ENCODE peak calls at places on chromosome 17, in seven cellular contexts. One of them, this sample, is unnamed.

GRCh38 chr17:79079421-79080200 is 5.0 kb downstream of the ENGASE start:
- DNase-seq in right atrium auricular region: no peak
- DNase-seq in thoracic aorta: no peak
- DNase-seq in cardiac fibroblast: no peak
- DNase-seq in A673: no peak
- DNase-seq in HCT116: no peak
- DNase-seq in IMR-90: no peak
- DNase-seq in this sample: no peak

GRCh38 chr17:77089118-77089477 is 51.7 kb upstream of the SEC14L1 start:
- DNase-seq in HCT116: no peak
- DNase-seq in A673: no peak
- DNase-seq in cardiac fibroblast: peak; percentile 13
- DNase-seq in right atrium auricular region: no peak
- DNase-seq in IMR-90: no peak
- DNase-seq in thoracic aorta: no peak
- DNase-seq in this sample: no peak

GRCh38 chr17:47620503-47621245 is 29.0 kb upstream of the KPNB1 start:
- DNase-seq in HCT116: peak; percentile 68
- DNase-seq in right atrium auricular region: no peak
- DNase-seq in cardiac fibroblast: no peak
- DNase-seq in A673: no peak
- DNase-seq in IMR-90: no peak
- DNase-seq in thoracic aorta: no peak
- DNase-seq in this sample: no peak

GRCh38 chr17:27506348-27507218 is 50.3 kb downstream of the KSR1 start:
- DNase-seq in cardiac fibroblast: peak; percentile 18
- DNase-seq in thoracic aorta: no peak
- DNase-seq in IMR-90: no peak
- DNase-seq in HCT116: no peak
- DNase-seq in right atrium auricular region: no peak
- DNase-seq in A673: peak; percentile 36
- DNase-seq in this sample: no peak

GRCh38 chr17:63528183-63528582 is 5.0 kb downstream of the KCNH6 start:
- DNase-seq in A673: no peak
- DNase-seq in IMR-90: no peak
- DNase-seq in thoracic aorta: no peak
- DNase-seq in right atrium auricular region: no peak
- DNase-seq in cardiac fibroblast: no peak
- DNase-seq in HCT116: no peak
- DNase-seq in this sample: no peak

GRCh38 chr17:64269687-64270649 is 6.9 kb upstream of the TEX2 start:
- DNase-seq in cardiac fibroblast: no peak
- DNase-seq in thoracic aorta: no peak
- DNase-seq in IMR-90: no peak
- DNase-seq in HCT116: no peak
- DNase-seq in right atrium auricular region: no peak
- DNase-seq in A673: no peak
- DNase-seq in this sample: no peak

GRCh38 chr17:65208753-65209152 is 71.6 kb downstream of the RGS9 start:
- DNase-seq in thoracic aorta: no peak
- DNase-seq in IMR-90: no peak
- DNase-seq in HCT116: no peak
- DNase-seq in A673: no peak
- DNase-seq in right atrium auricular region: no peak
- DNase-seq in cardiac fibroblast: no peak
- DNase-seq in this sample: no peak

GRCh38 chr17:31843382-31843780 is 15.7 kb downstream of the COPRS start:
- DNase-seq in A673: no peak
- DNase-seq in thoracic aorta: no peak
- DNase-seq in HCT116: no peak
- DNase-seq in cardiac fibroblast: peak; percentile 11
- DNase-seq in IMR-90: peak; percentile 54
- DNase-seq in right atrium auricular region: no peak
- DNase-seq in this sample: no peak

GRCh38 chr17:39739885-39740356 is 2.2 kb downstream of the GRB7 start:
- DNase-seq in IMR-90: no peak
- DNase-seq in right atrium auricular region: no peak
- DNase-seq in thoracic aorta: no peak
- DNase-seq in cardiac fibroblast: no peak
- DNase-seq in HCT116: no peak
- DNase-seq in A673: no peak
- DNase-seq in this sample: no peak
- H3K4me3 ChIP-seq in IMR-90: no peak overlapping the region
- H3K4me3 ChIP-seq in right atrium auricular region: peak overlapping the region; percentile 33
- H3K4me3 ChIP-seq in thoracic aorta: no peak overlapping the region
- H3K4me3 ChIP-seq in cardiac fibroblast: no peak overlapping the region
- H3K4me3 ChIP-seq in HCT116: peak overlapping the region; percentile 69
- H3K4me3 ChIP-seq in A673: no peak overlapping the region
- H3K4me3 ChIP-seq in this sample: no peak overlapping the region

DNA sequence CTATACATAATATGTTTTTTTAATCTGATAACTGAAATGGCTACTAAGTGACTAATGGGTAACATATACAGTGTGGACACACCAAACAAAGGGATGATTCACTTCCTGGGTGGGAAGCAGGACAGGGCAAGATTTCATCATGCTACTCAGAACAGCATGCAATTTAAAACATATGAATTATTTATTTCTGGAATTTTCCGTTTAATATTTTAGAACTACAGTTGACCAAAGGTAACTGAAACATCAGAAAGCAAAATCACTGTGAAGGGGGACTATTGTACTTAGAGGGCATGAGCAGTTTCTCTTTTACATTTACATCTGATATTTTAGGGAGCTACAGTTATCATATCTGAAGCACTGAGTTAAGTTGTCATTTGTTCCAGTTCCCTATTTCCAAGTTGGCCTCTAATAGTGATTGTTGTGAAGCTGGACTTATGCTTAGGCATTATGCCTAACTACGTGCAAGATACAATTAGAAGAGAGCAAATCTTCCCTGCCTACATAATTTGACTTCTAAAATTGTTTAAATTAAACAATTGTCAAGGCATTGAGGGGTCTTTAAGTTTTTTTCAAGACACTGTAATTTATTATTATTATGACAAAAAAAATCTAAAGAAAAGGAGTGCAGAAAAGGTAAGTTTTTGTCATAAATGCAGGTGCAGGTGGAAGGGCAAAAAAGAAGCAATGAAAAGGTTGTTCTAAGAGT is 34.3 kb upstream of the ABCA6 start:
- DNase-seq in right atrium auricular region: no peak
- DNase-seq in IMR-90: peak; percentile 79
- DNase-seq in thoracic aorta: no peak
- DNase-seq in A673: peak; percentile 68
- DNase-seq in cardiac fibroblast: peak; percentile 96
- DNase-seq in HCT116: peak; percentile 77
- DNase-seq in this sample: peak; percentile 54
- TF ChIP-seq CTCF in right atrium auricular region: no peak
- TF ChIP-seq CTCF in IMR-90: no peak
- TF ChIP-seq CTCF in thoracic aorta: no peak
- TF ChIP-seq CTCF in A673: no peak
- TF ChIP-seq CTCF in cardiac fibroblast: no peak
- TF ChIP-seq CTCF in HCT116: no peak
- TF ChIP-seq CTCF in this sample: no peak

GRCh38 chr17:10096556-10096955 is 101.8 kb downstream of the GAS7 start:
- DNase-seq in cardiac fibroblast: no peak
- DNase-seq in HCT116: no peak
- DNase-seq in A673: no peak
- DNase-seq in IMR-90: no peak
- DNase-seq in thoracic aorta: no peak
- DNase-seq in right atrium auricular region: peak; percentile 21
- DNase-seq in this sample: no peak

GRCh38 chr17:10089221-10089799 is 109.1 kb downstream of the GAS7 start:
- DNase-seq in HCT116: no peak
- DNase-seq in A673: no peak
- DNase-seq in IMR-90: peak; percentile 36
- DNase-seq in thoracic aorta: no peak
- DNase-seq in cardiac fibroblast: no peak
- DNase-seq in right atrium auricular region: no peak
- DNase-seq in this sample: no peak

GRCh38 chr17:10091051-10091450 is 107.4 kb downstream of the GAS7 start:
- DNase-seq in HCT116: no peak
- DNase-seq in cardiac fibroblast: no peak
- DNase-seq in thoracic aorta: no peak
- DNase-seq in IMR-90: no peak
- DNase-seq in A673: no peak
- DNase-seq in right atrium auricular region: no peak
- DNase-seq in this sample: no peak

GRCh38 chr17:10094806-10095205 is 103.6 kb downstream of the GAS7 start:
- DNase-seq in right atrium auricular region: peak; percentile 68
- DNase-seq in thoracic aorta: no peak
- DNase-seq in IMR-90: no peak
- DNase-seq in cardiac fibroblast: peak; percentile 8
- DNase-seq in A673: no peak
- DNase-seq in HCT116: no peak
- DNase-seq in this sample: no peak

GRCh38 chr17:10092595-10092994 is 105.8 kb downstream of the GAS7 start:
- DNase-seq in cardiac fibroblast: no peak
- DNase-seq in A673: no peak
- DNase-seq in IMR-90: no peak
- DNase-seq in HCT116: no peak
- DNase-seq in right atrium auricular region: no peak
- DNase-seq in thoracic aorta: no peak
- DNase-seq in this sample: no peak
- H3K4me3 ChIP-seq in cardiac fibroblast: no peak overlapping the region
- H3K4me3 ChIP-seq in A673: no peak overlapping the region
- H3K4me3 ChIP-seq in IMR-90: no peak overlapping the region
- H3K4me3 ChIP-seq in HCT116: no peak overlapping the region
- H3K4me3 ChIP-seq in right atrium auricular region: no peak overlapping the region
- H3K4me3 ChIP-seq in thoracic aorta: no peak overlapping the region
- H3K4me3 ChIP-seq in this sample: no peak overlapping the region

GRCh38 chr17:52660692-52661091 is 502.2 kb upstream of the CA10 start:
- DNase-seq in A673: no peak
- DNase-seq in thoracic aorta: no peak
- DNase-seq in cardiac fibroblast: no peak
- DNase-seq in right atrium auricular region: no peak
- DNase-seq in HCT116: no peak
- DNase-seq in IMR-90: no peak
- DNase-seq in this sample: no peak

GRCh38 chr17:52666264-52666663 is 507.8 kb upstream of the CA10 start:
- DNase-seq in right atrium auricular region: no peak
- DNase-seq in HCT116: no peak
- DNase-seq in thoracic aorta: no peak
- DNase-seq in cardiac fibroblast: no peak
- DNase-seq in IMR-90: no peak
- DNase-seq in A673: no peak
- DNase-seq in this sample: no peak
- TF ChIP-seq CTCF in right atrium auricular region: no peak
- TF ChIP-seq CTCF in HCT116: no peak
- TF ChIP-seq CTCF in thoracic aorta: no peak
- TF ChIP-seq CTCF in cardiac fibroblast: no peak
- TF ChIP-seq CTCF in IMR-90: no peak
- TF ChIP-seq CTCF in A673: no peak
- TF ChIP-seq CTCF in this sample: no peak

GRCh38 chr17:17683710-17684365 is 2.6 kb downstream of the RAI1 start:
- DNase-seq in A673: no peak
- DNase-seq in IMR-90: no peak
- DNase-seq in right atrium auricular region: no peak
- DNase-seq in HCT116: no peak
- DNase-seq in cardiac fibroblast: no peak
- DNase-seq in thoracic aorta: no peak
- DNase-seq in this sample: no peak

GRCh38 chr17:17682737-17683675 is 1.7 kb downstream of the RAI1 start:
- DNase-seq in IMR-90: peak; percentile 91
- DNase-seq in right atrium auricular region: no peak
- DNase-seq in cardiac fibroblast: peak; percentile 83
- DNase-seq in A673: peak; percentile 79
- DNase-seq in thoracic aorta: no peak
- DNase-seq in HCT116: no peak
- DNase-seq in this sample: peak; percentile 65

GRCh38 chr17:17684901-17685774 is 3.9 kb downstream of the RAI1 start:
- DNase-seq in thoracic aorta: no peak
- DNase-seq in cardiac fibroblast: peak; percentile 41
- DNase-seq in A673: no peak
- DNase-seq in HCT116: no peak
- DNase-seq in IMR-90: peak; percentile 66
- DNase-seq in right atrium auricular region: no peak
- DNase-seq in this sample: no peak

GRCh38 chr17:17689312-17689711 is 8.1 kb downstream of the RAI1 start:
- DNase-seq in cardiac fibroblast: no peak
- DNase-seq in A673: no peak
- DNase-seq in IMR-90: no peak
- DNase-seq in thoracic aorta: no peak
- DNase-seq in HCT116: no peak
- DNase-seq in right atrium auricular region: no peak
- DNase-seq in this sample: no peak

DNA sequence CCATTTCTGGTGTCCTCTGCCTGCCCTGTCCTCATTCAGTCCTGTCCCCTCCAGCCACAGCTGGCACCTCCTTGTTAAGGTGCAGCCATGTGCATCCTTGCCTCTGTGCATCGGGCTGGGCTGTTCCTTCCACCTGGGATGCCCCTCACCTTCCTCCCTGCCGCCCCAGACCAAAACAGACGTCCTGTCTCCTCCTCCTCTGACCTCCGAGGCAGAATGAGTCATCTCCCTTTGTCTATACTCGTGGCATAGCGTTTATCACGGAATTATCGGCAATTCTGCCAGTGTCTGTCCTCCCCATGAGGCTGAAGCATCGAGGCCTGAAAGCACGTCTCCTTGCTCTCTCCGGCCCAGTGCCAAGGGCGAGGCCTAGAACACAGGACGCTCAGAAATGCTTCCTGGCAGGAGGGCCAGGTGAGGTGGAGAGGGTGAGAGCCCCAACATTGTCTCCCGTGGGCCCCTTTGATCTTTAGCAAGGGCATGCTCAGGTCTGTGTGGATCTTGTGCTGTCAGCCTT is 4.6 kb downstream of the RAI1 start:
- DNase-seq in right atrium auricular region: no peak
- DNase-seq in IMR-90: peak; percentile 91
- DNase-seq in thoracic aorta: no peak
- DNase-seq in HCT116: peak; percentile 60
- DNase-seq in cardiac fibroblast: peak; percentile 69
- DNase-seq in A673: peak; percentile 33
- DNase-seq in this sample: peak; percentile 43
- H3K4me3 ChIP-seq in right atrium auricular region: no peak overlapping the region
- H3K4me3 ChIP-seq in IMR-90: peak overlapping the region; percentile 47
- H3K4me3 ChIP-seq in thoracic aorta: no peak overlapping the region
- H3K4me3 ChIP-seq in HCT116: peak overlapping the region; percentile 41
- H3K4me3 ChIP-seq in cardiac fibroblast: no peak overlapping the region
- H3K4me3 ChIP-seq in A673: no peak overlapping the region
- H3K4me3 ChIP-seq in this sample: peak overlapping the region; percentile 7

DNA sequence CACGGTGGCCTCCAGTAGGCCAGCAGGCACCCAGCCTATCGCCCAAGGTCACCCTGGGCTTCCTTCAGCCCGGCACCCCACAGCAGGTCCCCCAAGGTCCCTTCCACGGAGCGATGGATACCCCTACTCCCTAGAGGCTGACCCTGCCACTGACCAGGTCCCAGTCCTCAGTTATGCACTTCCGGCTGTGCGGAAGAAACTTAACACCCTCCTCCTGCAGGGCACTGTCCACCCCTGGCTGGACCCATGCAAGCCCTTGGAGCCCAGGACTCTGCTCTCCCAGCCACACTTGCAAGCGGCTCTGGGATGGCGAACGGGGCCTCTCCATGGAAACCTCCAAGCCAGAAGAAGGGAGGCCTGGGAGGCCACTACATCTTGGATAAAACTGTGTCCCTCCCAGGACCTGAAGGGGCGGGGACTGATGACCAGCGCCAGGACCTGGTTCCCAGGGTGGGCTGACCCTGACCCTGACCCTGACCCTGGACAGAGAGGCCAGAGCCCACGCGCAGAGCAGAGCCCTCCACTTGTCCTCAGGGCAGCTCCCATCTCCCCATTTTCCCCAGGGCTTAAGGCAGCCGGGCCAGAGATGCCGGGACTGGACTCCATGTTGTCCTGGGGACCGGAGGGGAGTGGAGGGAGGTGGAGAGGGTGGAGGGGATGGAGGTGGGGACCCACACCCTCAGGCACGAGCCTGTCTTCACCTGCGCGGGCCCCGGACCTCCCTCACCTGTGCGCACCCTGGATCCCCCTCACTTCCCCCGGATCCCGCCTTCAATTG is 734 bp downstream of the CEP131 start:
- DNase-seq in A673: no peak
- DNase-seq in cardiac fibroblast: no peak
- DNase-seq in thoracic aorta: no peak
- DNase-seq in right atrium auricular region: no peak
- DNase-seq in HCT116: no peak
- DNase-seq in IMR-90: no peak
- DNase-seq in this sample: no peak
- TF ChIP-seq CTCF in A673: no peak
- TF ChIP-seq CTCF in cardiac fibroblast: no peak
- TF ChIP-seq CTCF in thoracic aorta: no peak
- TF ChIP-seq CTCF in right atrium auricular region: no peak
- TF ChIP-seq CTCF in HCT116: no peak
- TF ChIP-seq CTCF in IMR-90: no peak
- TF ChIP-seq CTCF in this sample: no peak